ENCODE peak calls at places on chromosomes 5 and 9, in six cellular contexts. One of them, this sample, is unnamed.

GRCh38 chr9:93126151-93126781 is 7.8 kb downstream of the NINJ1 start:
- DNase-seq in GM12891: peak
- DNase-seq in H1: no peak
- DNase-seq in HepG2: no peak
- DNase-seq in K562: no peak
- DNase-seq in GM12878: no peak
- DNase-seq in this sample: no peak

GRCh38 chr9:130379649-130379970 is 65.2 kb upstream of the ASS1 start:
- DNase-seq in GM12891: no peak
- DNase-seq in H1: no peak
- DNase-seq in HepG2: no peak
- DNase-seq in K562: no peak
- DNase-seq in GM12878: no peak
- DNase-seq in this sample: no peak

GRCh38 chr9:96453625-96454024 is 3.7 kb downstream of the HABP4 start:
- DNase-seq in GM12891: no peak
- DNase-seq in H1: no peak
- DNase-seq in HepG2: peak
- DNase-seq in K562: no peak
- DNase-seq in GM12878: no peak
- DNase-seq in this sample: no peak

GRCh38 chr5:34867660-34868059 is 28.7 kb downstream of the TTC23L start:
- DNase-seq in GM12891: no peak
- DNase-seq in H1: no peak
- DNase-seq in HepG2: no peak
- DNase-seq in K562: no peak
- DNase-seq in GM12878: no peak
- DNase-seq in this sample: no peak

GRCh38 chr9:20620658-20621552 is 1.4 kb downstream of the MLLT3 start:
- DNase-seq in GM12891: no peak
- DNase-seq in H1: no peak
- DNase-seq in HepG2: no peak
- DNase-seq in K562: no peak
- DNase-seq in GM12878: no peak
- DNase-seq in this sample: no peak

GRCh38 chr5:1522601-1523479 is 920 bp downstream of the LPCAT1 start:
- DNase-seq in GM12891: no peak
- DNase-seq in H1: no peak
- DNase-seq in HepG2: no peak
- DNase-seq in K562: peak
- DNase-seq in GM12878: no peak
- DNase-seq in this sample: no peak

GRCh38 chr5:64811050-64811640 is 42.4 kb downstream of the CWC27 start:
- DNase-seq in GM12891: no peak
- DNase-seq in H1: no peak
- DNase-seq in HepG2: peak
- DNase-seq in K562: peak
- DNase-seq in GM12878: peak
- DNase-seq in this sample: no peak

GRCh38 chr9:133448487-133448972 is 11.2 kb upstream of the CACFD1 start:
- DNase-seq in GM12891: no peak
- DNase-seq in H1: no peak
- DNase-seq in HepG2: peak
- DNase-seq in K562: no peak
- DNase-seq in GM12878: no peak
- DNase-seq in this sample: no peak

GRCh38 chr5:136667789-136668188 is 302.4 kb upstream of the TRPC7 start:
- DNase-seq in GM12891: no peak
- DNase-seq in H1: no peak
- DNase-seq in HepG2: no peak
- DNase-seq in K562: no peak
- DNase-seq in GM12878: no peak
- DNase-seq in this sample: no peak

GRCh38 chr9:77497322-77498198 is 150.6 kb downstream of the GNA14 start:
- DNase-seq in GM12891: no peak
- DNase-seq in H1: no peak
- DNase-seq in HepG2: no peak
- DNase-seq in K562: no peak
- DNase-seq in GM12878: no peak
- DNase-seq in this sample: no peak

GRCh38 chr5:318341-318897 is 3.1 kb upstream of the AHRR start:
- DNase-seq in GM12891: no peak
- DNase-seq in H1: no peak
- DNase-seq in HepG2: no peak
- DNase-seq in K562: no peak
- DNase-seq in GM12878: no peak
- DNase-seq in this sample: no peak

GRCh38 chr5:158855510-158855909 is 244.2 kb downstream of the EBF1 start:
- DNase-seq in GM12891: no peak
- DNase-seq in H1: no peak
- DNase-seq in HepG2: peak
- DNase-seq in K562: no peak
- DNase-seq in GM12878: no peak
- DNase-seq in this sample: no peak

GRCh38 chr9:137515338-137515724 is 34.9 kb downstream of the PNPLA7 start:
- DNase-seq in GM12891: no peak
- DNase-seq in H1: no peak
- DNase-seq in HepG2: no peak
- DNase-seq in K562: no peak
- DNase-seq in GM12878: no peak
- DNase-seq in this sample: no peak

GRCh38 chr5:92086059-92086811 is 703.1 kb upstream of the ARRDC3 start:
- DNase-seq in GM12891: no peak
- DNase-seq in H1: no peak
- DNase-seq in HepG2: no peak
- DNase-seq in K562: no peak
- DNase-seq in GM12878: no peak
- DNase-seq in this sample: no peak

GRCh38 chr5:137710086-137710485 is 25.8 kb downstream of the KLHL3 start:
- DNase-seq in GM12891: no peak
- DNase-seq in H1: no peak
- DNase-seq in HepG2: no peak
- DNase-seq in K562: no peak
- DNase-seq in GM12878: no peak
- DNase-seq in this sample: no peak

GRCh38 chr5:93076096-93076495 is 504.9 kb downstream of the NR2F1-AS1 start:
- DNase-seq in GM12891: no peak
- DNase-seq in H1: no peak
- DNase-seq in HepG2: no peak
- DNase-seq in K562: no peak
- DNase-seq in GM12878: no peak
- DNase-seq in this sample: no peak

GRCh38 chr9:21558627-21559401 is 76.7 kb upstream of the IFNE start:
- DNase-seq in GM12891: no peak
- DNase-seq in H1: no peak
- DNase-seq in HepG2: no peak
- DNase-seq in K562: no peak
- DNase-seq in GM12878: no peak
- DNase-seq in this sample: peak

GRCh38 chr5:83145882-83146331 is 68.6 kb downstream of the XRCC4 start:
- DNase-seq in GM12891: no peak
- DNase-seq in H1: no peak
- DNase-seq in HepG2: no peak
- DNase-seq in K562: no peak
- DNase-seq in GM12878: no peak
- DNase-seq in this sample: no peak

GRCh38 chr9:14007199-14007769 is 306.7 kb downstream of the NFIB start:
- DNase-seq in GM12891: no peak
- DNase-seq in H1: no peak
- DNase-seq in HepG2: no peak
- DNase-seq in K562: no peak
- DNase-seq in GM12878: no peak
- DNase-seq in this sample: no peak

GRCh38 chr5:77087484-77088291 is 603 bp upstream of the ZBED3 start:
- DNase-seq in GM12891: no peak
- DNase-seq in H1: no peak
- DNase-seq in HepG2: peak
- DNase-seq in K562: no peak
- DNase-seq in GM12878: no peak
- DNase-seq in this sample: no peak

GRCh38 chr9:94983552-94983951 is 257.1 kb downstream of the AOPEP start:
- DNase-seq in GM12891: no peak
- DNase-seq in H1: no peak
- DNase-seq in HepG2: peak
- DNase-seq in K562: no peak
- DNase-seq in GM12878: no peak
- DNase-seq in this sample: no peak

GRCh38 chr5:154962494-154962893 is 21.6 kb downstream of the MRPL22 start:
- DNase-seq in GM12891: peak
- DNase-seq in H1: no peak
- DNase-seq in HepG2: no peak
- DNase-seq in K562: no peak
- DNase-seq in GM12878: no peak
- DNase-seq in this sample: no peak

GRCh38 chr5:153496835-153497234 is 6.4 kb downstream of the GRIA1 start:
- DNase-seq in GM12891: no peak
- DNase-seq in H1: no peak
- DNase-seq in HepG2: no peak
- DNase-seq in K562: peak
- DNase-seq in GM12878: no peak
- DNase-seq in this sample: no peak

DNA sequence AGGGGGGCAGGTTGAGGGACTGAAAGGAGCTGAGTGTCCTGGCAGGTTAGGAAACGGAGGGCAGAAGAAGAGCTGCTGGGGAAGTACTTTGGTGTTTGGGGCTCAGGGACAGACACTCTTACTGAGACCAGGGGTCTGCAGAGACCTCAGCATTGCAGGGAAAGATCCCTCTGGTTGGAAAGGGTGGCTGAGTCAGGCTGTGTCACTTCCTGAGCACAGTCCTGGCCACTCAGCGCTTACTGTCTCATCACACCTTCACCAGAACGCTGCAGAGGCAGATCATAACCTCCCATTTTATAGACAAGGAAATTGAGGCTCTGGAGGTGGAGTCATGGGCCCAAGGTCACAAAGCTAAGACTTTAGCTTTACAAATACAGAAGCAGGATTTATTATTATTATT is 54.3 kb downstream of the LMX1B start:
- DNase-seq in GM12891: no peak
- DNase-seq in H1: no peak
- DNase-seq in HepG2: no peak
- DNase-seq in K562: no peak
- DNase-seq in GM12878: no peak
- DNase-seq in this sample: no peak
- TF ChIP-seq TAF1 in GM12891: no peak
- TF ChIP-seq TAF1 in H1: no peak
- TF ChIP-seq TAF1 in HepG2: no peak
- TF ChIP-seq TAF1 in K562: no peak
- TF ChIP-seq TAF1 in GM12878: no peak
- TF ChIP-seq TAF1 in this sample: no peak

GRCh38 chr5:143126121-143127019 is 277.1 kb downstream of the NR3C1 start:
- DNase-seq in GM12891: no peak
- DNase-seq in H1: no peak
- DNase-seq in HepG2: no peak
- DNase-seq in K562: no peak
- DNase-seq in GM12878: peak
- DNase-seq in this sample: no peak

GRCh38 chr5:143129910-143130703 is 273.4 kb downstream of the NR3C1 start:
- DNase-seq in GM12891: no peak
- DNase-seq in H1: no peak
- DNase-seq in HepG2: no peak
- DNase-seq in K562: no peak
- DNase-seq in GM12878: no peak
- DNase-seq in this sample: no peak

GRCh38 chr5:143129203-143129602 is 274.3 kb downstream of the NR3C1 start:
- DNase-seq in GM12891: no peak
- DNase-seq in H1: no peak
- DNase-seq in HepG2: no peak
- DNase-seq in K562: no peak
- DNase-seq in GM12878: no peak
- DNase-seq in this sample: no peak

GRCh38 chr5:143130891-143131290 is 272.6 kb downstream of the NR3C1 start:
- DNase-seq in GM12891: no peak
- DNase-seq in H1: no peak
- DNase-seq in HepG2: no peak
- DNase-seq in K562: no peak
- DNase-seq in GM12878: no peak
- DNase-seq in this sample: no peak

DNA sequence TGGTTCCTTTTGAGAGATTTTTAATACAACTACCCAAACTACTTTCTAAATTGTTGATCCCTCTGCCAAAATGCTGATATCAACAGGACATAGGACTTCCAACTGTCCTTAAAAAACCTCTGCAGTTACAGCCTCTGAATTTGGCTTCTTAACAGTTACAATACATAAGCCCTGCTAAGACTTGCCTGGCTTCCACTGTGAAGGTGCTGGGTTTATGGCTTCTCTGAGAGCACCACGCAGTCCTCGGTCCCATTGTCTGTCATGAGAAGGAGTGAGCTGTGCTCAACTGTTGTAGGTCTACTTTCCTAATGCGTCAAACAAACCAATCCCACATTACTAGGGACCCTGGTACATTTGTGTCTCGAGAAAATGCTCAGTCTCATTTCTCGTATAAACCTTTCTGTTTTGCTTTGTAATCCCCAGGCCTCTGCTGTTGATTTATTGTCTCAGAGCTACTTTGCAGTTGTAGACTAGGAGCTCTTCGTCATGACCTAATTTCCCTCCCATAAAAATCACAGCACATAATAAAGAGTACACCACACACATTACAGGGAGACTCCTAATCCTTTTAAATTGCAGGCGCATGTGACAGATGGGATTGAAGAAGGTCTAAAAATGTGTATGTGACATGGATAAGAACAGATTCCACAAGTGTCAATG is 274.9 kb downstream of the NR3C1 start:
- DNase-seq in GM12891: no peak
- DNase-seq in H1: no peak
- DNase-seq in HepG2: no peak
- DNase-seq in K562: no peak
- DNase-seq in GM12878: no peak
- DNase-seq in this sample: no peak
- TF ChIP-seq POLR2AphosphoS5 in GM12891: no peak
- TF ChIP-seq POLR2AphosphoS5 in H1: no peak
- TF ChIP-seq POLR2AphosphoS5 in HepG2: no peak
- TF ChIP-seq POLR2AphosphoS5 in K562: no peak
- TF ChIP-seq POLR2AphosphoS5 in GM12878: no peak
- TF ChIP-seq POLR2AphosphoS5 in this sample: no peak

GRCh38 chr9:107587175-107587963 is 97.8 kb upstream of the KLF4 start:
- DNase-seq in GM12891: no peak
- DNase-seq in H1: no peak
- DNase-seq in HepG2: no peak
- DNase-seq in K562: no peak
- DNase-seq in GM12878: no peak
- DNase-seq in this sample: no peak
- TF ChIP-seq POLR2A in GM12891: no peak
- TF ChIP-seq POLR2A in H1: no peak
- TF ChIP-seq POLR2A in HepG2: no peak
- TF ChIP-seq POLR2A in K562: no peak
- TF ChIP-seq POLR2A in GM12878: no peak
- TF ChIP-seq POLR2A in this sample: no peak

GRCh38 chr9:123796618-123797484 is 133.1 kb downstream of the DENND1A start:
- DNase-seq in GM12891: no peak
- DNase-seq in H1: no peak
- DNase-seq in HepG2: no peak
- DNase-seq in K562: no peak
- DNase-seq in GM12878: no peak
- DNase-seq in this sample: no peak

GRCh38 chr9:123795336-123795735 is 134.6 kb downstream of the DENND1A start:
- DNase-seq in GM12891: no peak
- DNase-seq in H1: no peak
- DNase-seq in HepG2: no peak
- DNase-seq in K562: no peak
- DNase-seq in GM12878: no peak
- DNase-seq in this sample: no peak

GRCh38 chr9:123798203-123798602 is 131.7 kb downstream of the DENND1A start:
- DNase-seq in GM12891: no peak
- DNase-seq in H1: no peak
- DNase-seq in HepG2: no peak
- DNase-seq in K562: no peak
- DNase-seq in GM12878: no peak
- DNase-seq in this sample: no peak

GRCh38 chr9:123796073-123796472 is 133.9 kb downstream of the DENND1A start:
- DNase-seq in GM12891: no peak
- DNase-seq in H1: no peak
- DNase-seq in HepG2: no peak
- DNase-seq in K562: no peak
- DNase-seq in GM12878: peak
- DNase-seq in this sample: no peak
- TF ChIP-seq TAF1 in GM12891: no peak
- TF ChIP-seq TAF1 in H1: no peak
- TF ChIP-seq TAF1 in HepG2: no peak
- TF ChIP-seq TAF1 in K562: no peak
- TF ChIP-seq TAF1 in GM12878: no peak
- TF ChIP-seq TAF1 in this sample: no peak

This sample was measured in GM12892.